ENCODE peak calls at places on chromosome X, in eight cellular contexts. I is IMR-90, L is HepG2, B is A549, Q is H1, R is SK-N-SH, H is K562, T is GM12878. D is an unnamed sample.

GRCh38 chrX:136250191-136251041 is 784 bp downstream of the MAP7D3 start:
- DNase-seq in T (no peak), Q (peak; percentile 49), L (no peak), H (no peak), B (peak; percentile 27), R (no peak), I (no peak), D (no peak)

GRCh38 chrX:87409113-87409841 is 108.3 kb upstream of the KLHL4 start:
- DNase-seq in H (peak; percentile 8), R (no peak), Q (no peak), T (no peak), L (peak; percentile 15), I (peak; percentile 24), B (peak; percentile 78), D (no peak)

GRCh38 chrX:21985332-21985777 is 44.8 kb downstream of the SMS start:
- DNase-seq in H (peak; percentile 75), I (peak; percentile 82), R (peak; percentile 80), Q (peak; percentile 68), T (peak; percentile 67), B (peak; percentile 76), L (peak; percentile 62), D (peak; percentile 62)

GRCh38 chrX:105120460-105120859 is 100.0 kb downstream of the TEX13A start:
- DNase-seq in R (no peak), Q (no peak), T (no peak), B (no peak), H (no peak), L (no peak), I (no peak), D (no peak)

GRCh38 chrX:63050225-63050624 is 300.9 kb downstream of the SPIN4 start:
- DNase-seq in Q (no peak), H (no peak), R (peak; percentile 0), L (no peak), I (no peak), B (peak; percentile 8), T (peak; percentile 11), D (no peak)

GRCh38 chrX:925094-925493 is 287.4 kb downstream of the CRLF2 start:
- DNase-seq in H (no peak), R (no peak), Q (no peak), T (no peak), L (no peak), I (no peak), B (no peak), D (no peak)

GRCh38 chrX:66751136-66751782 is 112.4 kb upstream of the EDA2R start:
- DNase-seq in H (no peak), L (no peak), Q (no peak), B (no peak), T (no peak), I (no peak), R (no peak), D (no peak)

GRCh38 chrX:39592776-39593175 is 505.0 kb downstream of the BCOR start:
- DNase-seq in H (no peak), I (no peak), Q (no peak), R (no peak), B (no peak), L (no peak), T (no peak), D (no peak)

GRCh38 chrX:146967296-146967695 is 152.8 kb upstream of the CXorf51A start:
- DNase-seq in I (no peak), L (no peak), Q (no peak), R (no peak), H (no peak), B (no peak), T (no peak), D (no peak)

GRCh38 chrX:41877167-41877566 is 46.2 kb downstream of the CASK start:
- DNase-seq in B (peak; percentile 9), I (no peak), H (no peak), T (no peak), L (peak; percentile 7), R (no peak), Q (no peak), D (no peak)

GRCh38 chrX:153816821-153817220 is 13.5 kb downstream of the PDZD4 start:
- DNase-seq in B (no peak), L (no peak), H (peak; percentile 47), I (no peak), T (no peak), Q (no peak), R (peak; percentile 29), D (no peak)

GRCh38 chrX:96052078-96052477 is 632.6 kb upstream of the DIAPH2 start:
- DNase-seq in I (no peak), L (no peak), H (no peak), R (no peak), Q (no peak), T (no peak), B (no peak), D (no peak)

GRCh38 chrX:153780678-153781427 is at the start of gene SRPK3:
- DNase-seq in Q (no peak), B (no peak), I (no peak), L (no peak), R (no peak), T (no peak), H (no peak), D (no peak)

GRCh38 chrX:107485019-107485418 is 35.6 kb downstream of the FRMPD3 start:
- DNase-seq in Q (no peak), B (no peak), L (no peak), H (no peak), R (no peak), I (no peak), T (no peak), D (no peak)

GRCh38 chrX:11266329-11266830 is 26.8 kb upstream of the AMELX start:
- DNase-seq in R (no peak), I (no peak), T (no peak), B (no peak), H (no peak), Q (no peak), L (no peak), D (no peak)

GRCh38 chrX:115251458-115252233 is 17.8 kb upstream of the LRCH2 start:
- DNase-seq in T (no peak), I (no peak), Q (no peak), L (no peak), B (no peak), R (no peak), H (no peak), D (no peak)

GRCh38 chrX:72716766-72717165 is 2.7 kb upstream of the PHKA1 start:
- DNase-seq in L (peak; percentile 1), I (peak; percentile 26), T (no peak), H (no peak), R (no peak), Q (no peak), B (peak; percentile 12), D (no peak)

DNA sequence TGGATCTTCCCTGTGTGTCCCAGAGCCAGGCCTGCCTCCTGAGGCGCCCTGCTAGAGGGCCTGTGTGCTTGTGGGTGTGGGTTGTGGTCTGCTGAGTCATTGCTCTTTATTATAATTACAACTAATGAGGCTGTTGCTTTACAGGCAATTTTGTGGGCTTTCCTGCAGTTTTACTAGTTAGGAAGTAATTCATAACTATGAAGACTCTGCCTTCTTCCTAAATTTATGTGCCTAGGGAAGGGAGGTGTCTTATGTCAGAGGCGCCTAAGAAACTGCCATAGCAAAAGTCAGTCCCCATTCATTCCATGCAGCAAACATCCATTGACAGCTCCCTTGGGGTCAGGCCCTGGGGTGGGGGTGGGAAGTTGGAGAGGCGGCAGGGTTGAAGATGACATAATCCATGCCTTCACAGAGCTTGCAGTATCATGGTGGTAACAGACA is 359.2 kb downstream of the IDS start:
- DNase-seq in T (no peak), I (no peak), L (no peak), Q (no peak), B (no peak), R (no peak), H (no peak), D (no peak)
- TF ChIP-seq USF2 in T (no peak), I (no peak), L (no peak), Q (no peak), B (no peak), R (no peak), H (no peak), D (no peak)

DNA sequence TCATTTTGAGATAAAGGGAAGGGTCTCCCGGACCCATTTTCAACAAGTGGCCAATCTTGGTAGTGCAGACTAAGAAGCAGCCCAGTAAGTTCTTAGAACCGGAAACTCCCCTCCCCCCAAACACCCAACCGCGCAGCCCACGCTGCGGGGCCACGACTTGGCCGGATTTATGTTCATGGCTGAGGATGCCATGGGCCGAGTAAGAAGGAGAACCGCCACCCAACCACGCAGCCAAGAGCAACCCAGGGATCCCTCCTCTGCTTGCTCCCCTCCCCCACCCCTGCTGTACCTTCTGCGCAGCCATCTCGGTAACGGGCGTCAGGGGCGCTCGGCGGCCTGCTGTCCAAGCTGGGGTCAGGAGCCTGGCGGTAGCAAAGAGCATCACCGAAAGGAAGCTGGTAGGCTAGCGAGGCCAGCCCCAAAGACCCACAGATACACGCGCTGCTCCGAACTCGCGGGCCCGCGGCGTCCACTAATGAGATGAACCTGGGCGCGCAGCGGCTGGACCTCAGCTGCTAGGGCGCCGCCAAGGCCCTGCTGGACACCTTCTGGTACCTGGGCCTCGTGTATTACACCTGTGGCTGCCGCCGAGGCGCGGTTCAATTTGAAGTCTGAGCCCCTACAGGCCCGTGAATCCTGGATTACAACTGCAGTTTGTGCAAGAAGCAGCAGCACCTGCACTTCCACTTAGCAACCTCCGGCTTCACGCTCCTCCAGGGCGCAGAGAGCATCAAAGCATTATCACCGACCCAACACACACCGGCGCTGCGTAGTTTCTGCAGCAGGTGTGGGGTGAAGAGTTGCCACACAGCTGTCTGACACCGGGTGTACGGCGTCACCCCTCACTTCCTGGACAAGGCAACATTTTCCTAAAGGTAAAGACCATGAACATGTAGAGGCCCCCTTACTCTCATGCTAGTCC is 63.4 kb downstream of the NUDT10 start:
- DNase-seq in B (peak; percentile 11), Q (peak; percentile 43), H (peak; percentile 16), R (peak; percentile 73), T (no peak), L (no peak), I (no peak), D (peak; percentile 40)
- TF ChIP-seq USF2 in B (no peak), Q (no peak), H (no peak), R (no peak), T (no peak), L (no peak), I (no peak), D (no peak)

DNA sequence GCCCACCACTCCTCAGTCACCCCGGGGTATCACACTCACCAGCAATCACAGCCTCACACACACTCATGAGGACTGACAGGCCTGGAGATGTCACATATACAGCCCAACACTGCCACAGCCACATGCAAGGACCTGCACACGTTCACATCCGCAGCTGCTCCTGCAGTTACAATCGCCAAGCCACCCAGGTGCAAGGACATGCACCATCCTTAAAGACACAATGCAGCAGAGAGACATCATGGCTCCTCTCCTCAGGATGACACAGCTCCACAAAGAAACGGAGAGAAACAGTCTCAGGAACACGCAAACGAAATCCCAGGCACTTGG is 1.1 kb downstream of the PCSK1N start:
- DNase-seq in I (no peak), H (no peak), R (peak; percentile 44), T (no peak), Q (no peak), L (no peak), B (peak; percentile 15), D (no peak)
- TF ChIP-seq USF2 in I (no peak), H (no peak), R (no peak), T (no peak), Q (no peak), L (no peak), B (no peak), D (no peak)

DNA sequence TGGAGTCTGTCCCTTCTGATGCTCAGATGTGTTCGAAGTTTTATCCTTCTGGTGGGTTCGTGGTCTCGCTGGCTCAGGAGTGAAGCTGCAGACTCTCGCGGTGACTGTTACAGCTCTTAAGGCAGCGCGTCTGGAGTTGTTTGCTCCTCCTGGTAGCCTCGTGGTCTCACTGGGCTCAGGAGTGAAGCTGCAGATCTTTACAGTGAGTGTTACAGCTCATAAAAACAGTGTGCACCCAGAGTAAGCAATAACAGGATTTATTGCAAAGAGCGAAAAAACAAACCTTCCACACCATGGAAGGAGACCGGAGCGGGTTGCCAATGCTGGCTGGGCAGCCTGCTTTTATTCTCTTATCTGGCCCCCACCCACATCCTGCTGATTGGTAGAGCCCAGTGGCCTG is 18.5 kb downstream of the SLC25A5 start:
- DNase-seq in T (no peak), L (no peak), I (no peak), B (no peak), H (no peak), Q (no peak), R (no peak), D (no peak)
- TF ChIP-seq USF2 in T (no peak), L (no peak), I (no peak), B (no peak), H (no peak), Q (no peak), R (no peak), D (no peak)

D was measured in WTC11.